ENCODE peak calls at places on chromosomes 16 and 17, in six cellular contexts. A is IMR-90, L is esophagus squamous epithelium, S is HepG2, O is transverse colon, E is breast epithelium. H is an unnamed sample. For H3K36me3, the result is how much of the 10 kb centered on the place peaks cover.

GRCh38 chr16:87765776-87766484 is at the start of gene KLHDC4:
- DNase-seq in A (peak), S (peak), O (peak), L (peak), E (peak), H (peak)

GRCh38 chr17:11330871-11331270 is 89.9 kb downstream of the SHISA6 start:
- DNase-seq in O (no peak), S (no peak), E (no peak), L (no peak), A (peak), H (peak)

GRCh38 chr17:36901506-36901905 is 35.8 kb upstream of the LHX1 start:
- DNase-seq in L (no peak), E (no peak), S (peak), A (peak), O (no peak), H (no peak)

GRCh38 chr16:85484337-85485295 is 128.5 kb upstream of the GSE1 start:
- DNase-seq in L (no peak), S (no peak), O (no peak), A (no peak), E (no peak), H (no peak)

GRCh38 chr16:85151603-85152413 is 39.5 kb upstream of the CIBAR2 start:
- DNase-seq in O (peak), E (peak), S (no peak), L (no peak), A (peak), H (peak)

GRCh38 chr16:58727796-58728568 is 6.1 kb downstream of the GOT2 start:
- DNase-seq in E (no peak), S (no peak), L (no peak), O (no peak), A (no peak), H (no peak)

GRCh38 chr16:88464447-88465318 is 11.6 kb downstream of the ZFPM1 start:
- DNase-seq in L (no peak), A (no peak), O (no peak), S (no peak), E (no peak), H (no peak)

GRCh38 chr17:79038545-79039135 is 14.7 kb downstream of the C1QTNF1 start:
- DNase-seq in A (peak), O (no peak), S (no peak), L (no peak), E (peak), H (no peak)

GRCh38 chr17:2056221-2057129 is 1.6 kb downstream of the HIC1 start:
- DNase-seq in O (peak), S (no peak), A (peak), E (no peak), L (no peak), H (no peak)

GRCh38 chr16:31471875-31472558 is at the start of gene TGFB1I1:
- DNase-seq in S (no peak), O (peak), L (no peak), A (peak), E (no peak), H (peak)

GRCh38 chr17:65956814-65957213 is 235.1 kb downstream of the CEP112 start:
- DNase-seq in L (no peak), E (no peak), S (peak), A (peak), O (no peak), H (no peak)

GRCh38 chr16:81600275-81600674 is 155.7 kb downstream of the CMIP start:
- DNase-seq in E (no peak), L (no peak), A (peak), S (peak), O (no peak), H (no peak)

GRCh38 chr17:21467739-21468490 is 91.8 kb downstream of the KCNJ12 start:
- DNase-seq in S (no peak), A (no peak), O (no peak), L (no peak), E (no peak), H (no peak)

GRCh38 chr17:6019959-6020358 is 50.2 kb upstream of the WSCD1 start:
- DNase-seq in S (no peak), E (no peak), A (no peak), O (no peak), L (no peak), H (no peak)

GRCh38 chr16:53541326-53541725 is 38.3 kb upstream of the AKTIP start:
- DNase-seq in S (no peak), E (no peak), A (peak), O (no peak), L (no peak), H (no peak)

GRCh38 chr16:31711344-31711845 is 162.2 kb upstream of the ZNF267 start:
- DNase-seq in S (no peak), L (no peak), A (no peak), E (no peak), O (no peak), H (no peak)

GRCh38 chr16:71943887-71944286 is 48.6 kb downstream of the IST1 start:
- DNase-seq in L (no peak), E (no peak), A (no peak), S (no peak), O (no peak), H (no peak)

GRCh38 chr17:32187276-32187675 is 45.0 kb downstream of the RHOT1 start:
- DNase-seq in S (no peak), L (no peak), A (peak), E (no peak), O (no peak), H (no peak)

GRCh38 chr17:47856830-47857229 is 5.9 kb upstream of the SP6 start:
- DNase-seq in A (no peak), S (no peak), O (no peak), E (no peak), L (no peak), H (no peak)

GRCh38 chr16:29905668-29906067 is 5.4 kb downstream of the ASPHD1 start:
- DNase-seq in S (no peak), L (no peak), E (no peak), O (no peak), A (no peak), H (no peak)
- TF ChIP-seq POLR2A in S (no peak), L (no peak), E (no peak), O (no peak), A (no peak), H (no peak)

DNA sequence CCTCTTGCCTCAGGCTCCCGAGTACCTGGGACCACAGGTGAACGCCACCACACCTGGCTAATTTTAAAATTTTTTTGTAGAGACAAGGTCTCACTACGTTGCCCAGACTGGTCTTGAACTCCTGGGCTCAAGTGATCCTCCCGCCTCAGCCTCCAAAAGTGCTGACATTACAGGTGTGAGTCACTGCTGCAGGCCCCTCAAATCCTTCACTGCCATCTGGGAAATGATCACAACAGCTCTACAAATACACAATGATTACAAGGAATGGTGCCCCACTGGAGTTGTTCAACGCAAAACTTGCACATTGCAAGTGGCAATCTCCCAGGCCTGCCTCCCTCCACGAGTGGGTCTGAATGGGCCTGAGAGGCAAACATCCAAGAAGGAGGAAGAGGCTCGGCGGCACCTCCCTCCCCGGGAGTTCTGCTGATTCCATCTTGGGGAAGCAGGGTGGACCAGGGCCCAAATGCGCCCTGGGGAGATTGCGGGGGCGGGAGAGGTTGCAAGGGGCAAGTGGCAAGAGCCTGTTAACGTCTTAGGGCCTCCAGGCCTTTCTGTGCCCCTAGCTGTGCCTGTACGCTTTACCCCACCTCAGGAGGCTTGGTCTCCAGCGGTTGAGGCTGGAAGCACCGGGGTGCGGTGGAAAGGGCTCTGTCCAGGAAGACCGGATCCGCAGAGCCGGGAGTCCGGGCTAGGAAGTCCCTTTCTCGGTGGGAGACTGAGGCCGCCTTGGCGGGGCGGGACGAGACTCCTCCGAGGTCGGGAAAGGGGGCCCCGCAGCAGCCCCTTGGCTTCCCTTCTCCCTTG is 656 bp upstream of the IGFBP4 start:
- DNase-seq in O (peak), A (peak), E (no peak), S (no peak), L (no peak), H (no peak)
- H3K4me3 ChIP-seq in O (peak), A (peak), E (peak), S (no peak), L (peak), H (peak)

DNA sequence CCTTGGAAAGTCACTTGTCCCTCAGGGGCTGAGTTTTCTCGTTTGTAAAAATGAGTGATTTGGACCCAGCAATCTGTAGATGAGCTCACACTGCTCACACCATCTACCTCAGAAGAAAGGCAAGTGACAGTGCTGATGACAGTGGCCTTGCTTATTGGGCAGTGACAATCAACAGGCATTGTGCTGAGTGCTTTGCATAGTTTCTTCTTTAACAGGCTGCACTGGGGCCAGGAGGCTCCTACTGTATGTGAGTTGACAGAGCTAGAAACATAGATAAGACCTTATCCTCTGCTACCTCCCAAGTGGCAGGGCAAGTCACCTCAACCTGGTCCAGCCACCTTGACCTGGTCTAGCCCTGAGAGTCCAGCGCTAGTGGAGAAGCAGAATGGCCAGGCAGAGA is 29.7 kb upstream of the SLC12A3 start:
- DNase-seq in A (no peak), E (no peak), S (no peak), L (no peak), O (no peak), H (no peak)
- H3K36me3 ChIP-seq in A (under half), E (under half), S (under half), L (under half), O (under half), H (under half)

DNA sequence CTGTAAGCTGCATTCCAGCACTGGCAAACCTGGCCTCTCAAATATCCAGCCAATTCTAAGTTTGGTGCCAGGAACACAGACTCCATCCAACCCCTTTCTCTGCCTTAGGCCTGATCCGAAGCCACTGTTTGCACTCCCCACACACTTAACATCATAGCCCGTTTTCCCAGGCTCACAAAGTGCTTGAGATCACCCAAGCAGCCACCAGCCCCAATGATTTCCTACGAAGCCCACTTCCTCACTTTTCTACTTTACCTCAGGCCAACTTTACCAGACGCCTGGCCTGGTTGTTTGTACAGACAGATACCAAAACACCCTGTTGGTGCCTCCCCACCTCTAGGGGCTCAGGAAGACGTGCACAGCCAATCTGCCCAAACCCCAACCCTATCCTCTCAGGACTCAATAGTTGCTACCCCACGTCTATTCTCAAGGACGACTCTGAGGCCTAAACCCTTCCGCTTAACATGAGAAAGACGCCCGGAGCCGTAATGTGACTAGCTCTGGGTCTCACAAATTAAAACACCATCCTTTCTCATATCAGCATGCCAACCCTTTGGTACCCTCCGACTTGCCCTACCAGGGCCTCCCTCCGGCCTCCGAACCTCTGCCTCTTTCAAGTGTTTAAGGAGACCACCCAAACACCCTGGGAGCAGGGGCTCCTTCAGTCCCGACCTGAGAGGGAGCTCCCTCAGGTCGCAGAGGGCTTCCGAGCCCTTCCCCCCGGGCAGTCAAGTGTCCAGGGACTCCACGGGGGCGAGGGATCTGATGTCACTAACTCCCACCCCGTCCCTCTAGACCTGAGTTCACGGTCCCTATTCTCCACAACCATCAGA is 3.4 kb upstream of the PER1 start:
- DNase-seq in L (no peak), O (no peak), E (no peak), A (no peak), S (no peak), H (no peak)
- TF ChIP-seq POLR2A in L (peak), O (no peak), E (peak), A (no peak), S (no peak), H (no peak)

GRCh38 chr17:7235693-7236665 is 1.7 kb upstream of the DVL2 start:
- DNase-seq in S (no peak), O (no peak), A (peak), E (no peak), L (no peak), H (no peak)
- H3K4me3 ChIP-seq in S (no peak), O (no peak), A (no peak), E (no peak), L (no peak), H (no peak)

GRCh38 chr17:81694810-81695209 is 8.4 kb upstream of the MRPL12 start:
- DNase-seq in E (no peak), O (no peak), S (no peak), A (no peak), L (no peak), H (no peak)
- H3K36me3 ChIP-seq in E (under half), O (under half), S (half or more), A (half or more), L (half or more), H (under half)

DNA sequence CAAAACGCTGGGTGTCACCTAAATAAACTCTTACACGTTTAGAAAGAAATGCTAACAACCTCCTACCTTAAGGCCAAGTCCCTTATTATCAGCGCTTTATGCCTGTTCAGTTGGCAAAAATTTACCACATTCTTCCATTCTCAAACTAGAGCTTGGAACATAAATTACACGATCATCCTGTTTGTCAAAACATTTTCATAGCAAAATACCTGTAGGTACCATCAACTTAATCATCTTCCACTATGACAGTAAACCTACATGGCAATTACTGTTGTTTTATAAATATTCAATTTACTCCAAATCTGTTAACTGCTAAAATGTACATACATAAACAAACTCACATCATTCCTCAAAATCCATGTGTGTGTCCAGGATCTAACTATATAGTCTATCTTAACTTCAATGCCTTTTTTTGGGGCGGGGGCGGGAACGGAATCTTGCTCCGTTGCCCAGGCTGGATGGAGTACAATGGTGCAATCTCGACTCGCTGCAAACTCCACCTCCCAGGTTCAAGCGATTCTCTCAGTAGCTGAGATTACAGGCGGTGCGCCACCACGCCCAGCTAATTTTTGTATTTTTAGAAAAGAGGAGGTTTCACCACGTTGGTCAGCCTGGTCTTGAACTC is 4.5 kb downstream of the RPL23 start:
- DNase-seq in S (no peak), O (no peak), L (no peak), E (no peak), A (no peak), H (no peak)
- TF ChIP-seq POLR2A in S (peak), O (no peak), L (no peak), E (no peak), A (no peak), H (no peak)

DNA sequence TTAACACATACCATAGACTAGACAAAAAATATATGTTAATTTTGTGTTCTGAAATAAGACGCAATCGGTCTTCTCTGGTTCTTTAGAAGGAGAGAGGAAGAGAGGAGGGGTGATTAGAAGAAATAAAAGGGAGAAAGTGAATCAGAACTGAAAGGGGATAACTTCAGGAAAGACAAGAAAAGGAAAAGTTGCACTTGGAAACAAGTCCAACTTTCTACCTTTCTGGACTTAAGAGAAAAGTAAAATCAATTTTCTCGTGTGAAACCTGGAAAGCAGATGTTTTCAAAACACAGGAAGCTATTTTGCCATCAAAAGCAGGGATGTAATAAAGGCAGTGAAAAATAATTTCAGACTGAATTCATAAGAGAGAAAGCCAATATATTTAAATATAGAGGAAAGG is 11.9 kb upstream of the ZFHX3 start:
- DNase-seq in S (no peak), O (no peak), A (no peak), E (no peak), L (no peak), H (no peak)
- H3K4me3 ChIP-seq in S (no peak), O (peak), A (no peak), E (peak), L (no peak), H (no peak)

GRCh38 chr16:50338371-50339231 is 30.2 kb downstream of the BRD7 start:
- DNase-seq in A (peak), L (no peak), O (no peak), S (no peak), E (no peak), H (no peak)
- H3K36me3 ChIP-seq in A (under half), L (under half), O (under half), S (under half), E (under half), H (under half)